ENCODE peak calls at places on chromosomes 11 and 22, in nine cellular contexts. N, C, V, H, J, K, U, B and D are unnamed samples.

GRCh38 chr11:78339483-78339882 is 78.1 kb downstream of the GAB2 start:
- DNase-seq in N (no peak), H (no peak), C (no peak), U (no peak), K (no peak), J (no peak), B (no peak), V (no peak), D (no peak)

GRCh38 chr22:24588756-24589481 is 4.0 kb downstream of the LRRC75B start:
- DNase-seq in K (no peak), C (peak), N (no peak), V (no peak), B (no peak), H (no peak), U (no peak), J (no peak), D (no peak)

GRCh38 chr22:49628351-49629023 is 199.2 kb downstream of the BRD1 start:
- DNase-seq in H (no peak), U (no peak), J (no peak), N (no peak), V (no peak), C (peak), B (no peak), K (no peak), D (no peak)

GRCh38 chr22:28112548-28113043 is 193.5 kb upstream of the PITPNB start:
- DNase-seq in H (no peak), V (no peak), U (peak), K (no peak), C (no peak), J (peak), B (no peak), N (peak), D (no peak)

GRCh38 chr11:110076388-110076965 is 16.7 kb upstream of the ZC3H12C start:
- DNase-seq in V (no peak), N (no peak), H (no peak), U (no peak), J (no peak), C (no peak), K (no peak), B (peak), D (no peak)

GRCh38 chr11:81207421-81208054 is 1526.1 kb downstream of the FAM181B start:
- DNase-seq in N (no peak), B (no peak), V (no peak), U (no peak), K (no peak), J (peak), H (no peak), C (peak), D (no peak)

GRCh38 chr11:13440100-13440855 is 22.7 kb downstream of the BTBD10 start:
- DNase-seq in J (peak), N (peak), C (no peak), V (no peak), K (no peak), H (no peak), B (peak), U (peak), D (peak)

GRCh38 chr22:44151661-44152060 is 29.1 kb upstream of the PARVG start:
- DNase-seq in U (peak), V (no peak), K (no peak), B (no peak), J (no peak), C (no peak), N (peak), H (no peak), D (no peak)

GRCh38 chr11:68929706-68930605 is 26.3 kb downstream of the IGHMBP2 start:
- DNase-seq in H (no peak), K (no peak), V (no peak), J (no peak), N (no peak), U (no peak), C (peak), B (no peak), D (no peak)

DNA sequence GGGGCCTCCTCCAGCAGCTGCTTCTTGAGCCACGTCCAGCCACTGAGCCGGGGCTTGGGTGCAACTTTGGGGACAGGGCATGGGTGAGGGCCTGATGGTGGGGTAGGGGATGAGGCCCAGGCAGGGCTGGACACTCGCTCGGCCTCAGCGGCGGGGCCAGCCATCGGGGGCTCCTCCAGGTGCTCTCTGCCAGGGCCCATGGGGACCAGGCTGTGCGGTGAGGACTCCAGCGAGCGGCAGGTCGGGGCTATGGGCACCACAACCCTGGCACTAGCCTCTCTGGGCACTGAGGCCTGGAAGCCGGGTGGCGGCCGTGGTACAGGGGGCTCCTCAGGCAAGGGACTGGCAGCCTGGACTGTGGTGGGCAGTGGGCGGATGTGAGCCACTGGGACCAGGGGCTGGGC is 2.2 kb downstream of the PRR33 start:
- DNase-seq in C (no peak), J (no peak), K (no peak), U (no peak), H (no peak), B (no peak), N (no peak), V (no peak), D (no peak)
- H3K4me3 ChIP-seq in C (no peak), J (no peak), K (no peak), U (no peak), H (peak), B (no peak), N (no peak), V (no peak), D (no peak)

DNA sequence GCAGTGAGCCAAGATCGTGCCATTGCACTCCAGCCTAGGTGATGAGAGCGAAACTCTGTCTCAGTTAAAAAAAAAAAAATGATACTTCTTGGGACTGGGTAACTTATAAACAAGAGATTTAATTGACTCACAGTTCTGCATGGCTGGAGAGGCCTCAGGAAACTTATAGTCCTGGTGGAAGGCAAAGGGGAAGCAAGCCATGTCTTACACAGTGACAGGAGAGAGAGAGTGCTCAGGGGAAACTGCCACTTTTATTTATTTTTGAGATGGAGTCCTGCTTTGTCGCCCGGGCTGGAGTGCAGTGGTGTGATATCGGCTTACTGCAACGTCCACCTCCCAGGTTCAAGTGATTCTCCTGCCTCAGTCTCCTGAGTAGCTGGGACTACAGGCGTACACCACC is 8.2 kb downstream of the SDF2L1 start:
- DNase-seq in U (no peak), H (no peak), N (no peak), V (no peak), K (no peak), J (no peak), C (no peak), B (no peak), D (no peak)
- H3K4me3 ChIP-seq in U (no peak), H (no peak), N (no peak), V (no peak), K (no peak), J (peak), C (no peak), B (no peak), D (no peak)

GRCh38 chr22:22746963-22747933 is 102.8 kb downstream of the GGTLC2 start:
- DNase-seq in V (no peak), H (no peak), U (no peak), B (peak), J (no peak), N (no peak), C (no peak), K (no peak), D (no peak)
- H3K4me3 ChIP-seq in V (no peak), H (no peak), U (no peak), B (no peak), J (no peak), N (no peak), C (no peak), K (no peak), D (no peak)

DNA sequence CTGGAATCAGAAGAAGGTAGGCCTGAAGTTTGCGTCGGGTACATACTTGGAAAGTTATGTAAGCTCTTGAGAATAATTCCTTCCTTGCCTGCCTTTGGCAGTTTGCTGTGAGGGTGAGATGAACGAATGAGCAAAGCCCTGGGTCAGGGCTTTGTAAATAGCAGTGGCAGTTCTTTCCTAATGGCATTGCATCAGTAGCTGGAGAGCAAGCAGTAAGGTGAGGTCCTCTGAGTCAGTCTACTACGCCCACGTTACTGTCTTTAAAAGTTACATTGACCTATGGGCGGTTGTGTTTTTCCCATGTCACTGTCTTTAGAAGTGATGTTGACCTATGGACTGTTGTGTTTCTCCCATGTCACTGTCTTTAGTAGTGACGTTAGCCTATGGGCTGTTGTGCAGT is 179.1 kb upstream of the E2F8 start:
- DNase-seq in J (no peak), N (no peak), B (no peak), C (no peak), K (peak), V (no peak), H (no peak), U (no peak), D (peak)
- H3K4me3 ChIP-seq in J (no peak), N (no peak), B (no peak), C (no peak), K (peak), V (no peak), H (no peak), U (no peak), D (no peak)

DNA sequence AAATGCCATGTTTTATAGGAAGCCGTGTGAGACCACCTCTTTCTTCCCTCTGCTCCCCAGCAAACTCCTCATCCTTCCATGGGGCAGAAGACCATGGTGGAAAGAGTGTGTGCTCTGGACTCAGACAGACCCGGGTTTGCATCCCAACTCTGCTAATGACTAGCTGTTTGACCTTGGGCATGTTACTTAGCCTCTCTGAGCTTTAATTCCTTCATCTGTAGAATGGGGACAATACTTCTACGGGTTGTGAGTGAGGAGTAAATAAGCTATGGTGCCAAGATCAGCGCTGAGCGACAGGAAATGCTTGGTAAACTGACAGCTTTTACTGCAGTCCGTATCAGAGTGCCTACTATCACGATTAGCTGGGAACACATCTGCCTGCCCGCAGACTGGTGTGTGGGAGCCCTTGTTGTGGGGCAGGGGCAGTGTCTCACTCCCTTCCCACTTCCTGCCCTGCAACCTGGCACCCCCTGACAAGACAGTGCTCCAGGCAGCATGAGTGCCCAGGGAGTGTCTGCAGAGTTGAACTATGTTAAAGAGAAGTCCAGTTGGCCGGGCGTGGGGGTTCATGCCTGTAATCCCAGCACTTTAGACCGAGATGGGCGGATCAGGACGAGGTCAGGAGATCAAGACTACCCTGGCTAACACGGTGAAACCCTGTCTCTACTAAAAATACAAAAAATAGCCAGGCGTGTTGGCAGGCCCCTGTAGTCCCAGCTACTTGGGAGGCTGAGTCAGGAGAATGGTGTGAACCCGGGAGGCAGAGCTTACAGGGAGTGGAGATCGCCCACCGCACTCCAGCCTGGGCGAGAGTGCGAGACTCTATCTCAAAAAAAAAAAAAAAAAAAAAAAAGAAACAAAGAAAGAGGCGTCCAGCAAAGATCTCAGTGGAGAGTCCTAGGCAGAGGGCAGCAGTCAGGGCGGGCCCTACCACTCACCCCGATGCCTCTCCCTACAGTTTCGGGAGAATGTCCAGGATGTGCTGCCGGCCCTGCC is 2.2 kb downstream of the SEC14L2 start:
- DNase-seq in N (no peak), V (no peak), U (no peak), H (no peak), J (no peak), C (no peak), K (no peak), B (no peak), D (no peak)
- H3K4me3 ChIP-seq in N (peak), V (no peak), U (no peak), H (peak), J (peak), C (no peak), K (no peak), B (no peak), D (peak)

DNA sequence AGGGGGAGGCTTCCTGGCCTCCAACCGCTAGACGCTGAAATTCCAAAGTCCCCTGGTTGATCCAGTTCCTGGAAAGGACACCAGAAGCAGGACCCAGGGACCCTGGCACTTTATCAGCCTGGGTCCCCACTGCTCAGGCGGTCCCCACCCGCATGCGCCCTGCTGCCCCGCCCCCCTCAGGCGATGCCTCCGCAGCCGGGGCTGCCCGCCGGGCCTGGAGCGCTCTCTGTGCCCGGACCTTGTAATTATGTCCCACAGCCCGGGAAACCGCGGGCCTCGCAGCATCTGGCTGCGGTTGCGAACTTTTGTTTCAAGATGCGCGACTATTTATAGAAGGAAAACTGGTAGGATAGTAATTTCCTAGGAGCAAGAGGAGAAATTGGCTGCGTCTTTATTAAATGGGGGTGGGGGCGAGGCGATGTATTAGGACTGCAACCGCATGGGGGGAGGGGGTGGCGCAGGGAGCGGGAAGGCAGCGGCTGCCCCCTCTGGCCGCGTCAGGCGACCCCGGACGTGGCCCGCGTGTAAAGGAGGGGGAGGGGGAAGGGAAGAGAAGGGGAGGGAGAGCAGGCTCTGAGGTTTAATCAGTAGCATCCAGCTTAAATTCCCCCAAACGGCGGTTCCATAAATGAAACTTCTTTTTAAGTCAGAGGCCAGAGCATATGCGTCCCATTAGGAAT is 6.1 kb downstream of the WNT7B start:
- DNase-seq in K (no peak), N (peak), U (no peak), B (no peak), H (no peak), C (no peak), J (peak), V (no peak), D (no peak)
- H3K4me3 ChIP-seq in K (no peak), N (peak), U (no peak), B (no peak), H (no peak), C (no peak), J (peak), V (peak), D (peak)

GRCh38 chr11:27701262-27702105 is 1.2 kb upstream of the BDNF start:
- DNase-seq in K (peak), B (peak), V (no peak), U (peak), J (no peak), N (peak), H (no peak), C (no peak), D (no peak)
- H3K4me3 ChIP-seq in K (peak), B (peak), V (peak), U (peak), J (peak), N (peak), H (peak), C (peak), D (peak)

GRCh38 chr11:76313913-76314740 is 66.8 kb downstream of the THAP12 start:
- DNase-seq in U (no peak), K (no peak), J (peak), H (no peak), C (peak), V (no peak), B (no peak), N (peak), D (no peak)
- H3K4me3 ChIP-seq in U (no peak), K (no peak), J (no peak), H (no peak), C (no peak), V (no peak), B (no peak), N (no peak), D (no peak)

DNA sequence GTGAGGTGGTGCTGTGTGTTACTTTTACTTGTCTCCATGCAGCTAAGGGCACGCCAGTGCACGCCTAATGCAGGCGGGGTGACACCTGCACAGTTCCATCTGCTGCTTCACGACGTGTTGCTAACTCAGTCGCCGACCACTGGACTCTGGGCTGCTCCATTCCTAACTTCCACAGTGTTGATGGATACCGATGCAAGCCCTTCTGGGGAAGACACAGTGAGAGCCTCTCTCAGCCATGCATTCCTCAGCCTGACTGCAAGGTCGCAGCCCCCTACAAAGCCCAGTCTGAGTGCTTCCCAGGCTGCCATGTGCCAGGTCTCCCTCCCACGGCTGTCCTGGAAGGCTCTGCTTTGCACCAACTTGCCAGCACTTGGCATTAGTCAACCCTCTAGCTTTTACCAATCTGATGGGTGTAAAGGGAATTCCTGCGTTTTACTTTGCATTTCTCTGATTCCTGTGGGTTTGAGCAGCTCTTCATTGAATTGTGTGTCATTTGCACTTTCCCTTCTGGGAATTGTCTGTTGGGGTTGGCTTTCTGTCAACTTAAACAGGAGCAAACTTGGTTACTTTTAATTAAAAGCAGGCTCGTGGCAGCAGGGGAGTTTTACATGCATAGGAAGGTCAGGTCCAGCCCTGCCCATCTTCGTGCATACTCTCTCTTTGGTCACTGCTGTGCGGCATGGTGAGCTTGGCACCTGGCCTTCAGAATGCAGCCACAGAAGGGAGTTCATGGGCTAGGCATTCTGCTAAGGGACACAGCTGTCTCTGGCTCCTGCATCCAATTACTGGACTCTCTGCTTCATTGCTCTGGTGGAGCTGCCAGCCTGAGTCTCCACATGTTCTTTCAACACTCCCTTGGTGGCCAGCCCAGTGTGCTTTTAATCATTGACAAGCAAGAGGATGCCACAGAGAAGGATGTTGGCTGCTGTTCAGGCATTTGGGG is 34.6 kb upstream of the SHANK2 start:
- DNase-seq in V (no peak), U (no peak), J (peak), B (peak), N (peak), C (peak), H (no peak), K (peak), D (peak)
- H3K4me3 ChIP-seq in V (no peak), U (no peak), J (no peak), B (no peak), N (no peak), C (no peak), H (no peak), K (no peak), D (no peak)

DNA sequence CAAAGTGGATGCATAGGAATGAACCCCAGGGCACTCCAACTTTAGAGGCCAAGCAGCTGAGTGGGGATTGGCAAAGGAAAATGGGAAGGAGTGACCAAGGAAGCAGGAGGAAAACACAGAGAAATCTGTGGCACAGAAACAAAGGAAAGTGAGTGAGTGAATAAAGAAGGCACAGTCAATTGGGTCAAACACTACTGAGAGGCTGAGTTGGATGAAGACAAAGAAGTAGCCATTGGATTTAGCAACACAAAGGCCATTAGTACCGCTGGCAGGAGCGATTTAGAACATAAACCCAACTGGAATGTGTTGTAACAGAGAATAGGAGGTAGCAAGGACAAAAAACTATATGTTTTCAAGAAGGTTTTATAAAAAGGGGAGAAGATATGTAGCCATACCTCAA is 6.6 kb upstream of the NXPE1 start:
- DNase-seq in K (no peak), J (no peak), N (no peak), B (no peak), U (no peak), H (no peak), C (no peak), V (peak), D (no peak)
- H3K4me3 ChIP-seq in K (no peak), J (no peak), N (no peak), B (no peak), U (no peak), H (no peak), C (no peak), V (no peak), D (no peak)